ENCODE peak calls at places on chromosomes 3 and 15, in four cellular contexts. M is IMR-90, N is K562, R is endothelial cell of umbilical vein. X is an unnamed sample. For H3K9me1, the result is how much of the 10 kb centered on the place peaks cover.

GRCh38 chr3:125271127-125271526 is 58.6 kb upstream of the SLC12A8 start:
- DNase-seq in N (no peak), R (no peak), M (no peak), X (no peak)

GRCh38 chr3:66552846-66553245 is 52.0 kb upstream of the LRIG1 start:
- DNase-seq in N (no peak), M (no peak), R (no peak), X (no peak)

GRCh38 chr3:194938845-194939531 is 253.3 kb downstream of the FAM43A start:
- DNase-seq in N (no peak), R (no peak), M (peak), X (no peak)

GRCh38 chr3:138960417-138960852 is 13.4 kb downstream of the FOXL2NB start:
- DNase-seq in M (no peak), N (no peak), R (no peak), X (no peak)

GRCh38 chr3:57434041-57434440 is 110.1 kb downstream of the DNAH12 start:
- DNase-seq in M (peak), R (peak), N (no peak), X (no peak)

GRCh38 chr3:180913582-180914404 is 1.3 kb downstream of the FXR1 start:
- DNase-seq in M (peak), N (no peak), R (peak), X (no peak)

GRCh38 chr3:143287403-143287802 is 167.8 kb downstream of the CHST2 start:
- DNase-seq in R (no peak), N (no peak), M (no peak), X (no peak)

GRCh38 chr3:172848910-172849309 is 98.4 kb downstream of the ECT2 start:
- DNase-seq in R (peak), N (no peak), M (peak), X (peak)

GRCh38 chr3:17094551-17094950 is 209.8 kb downstream of the PLCL2 start:
- DNase-seq in M (no peak), R (no peak), N (no peak), X (no peak)

GRCh38 chr3:64022451-64023186 is 675 bp downstream of the PSMD6 start:
- DNase-seq in M (no peak), N (no peak), R (peak), X (no peak)

GRCh38 chr15:95684693-95685115 is 645.8 kb upstream of the NR2F2 start:
- DNase-seq in R (peak), M (peak), N (peak), X (peak)

GRCh38 chr3:111534701-111535100 is 7.3 kb upstream of the CD96 start:
- DNase-seq in M (peak), N (no peak), R (no peak), X (no peak)

GRCh38 chr3:32106929-32107362 is 526 bp downstream of the GPD1L start:
- DNase-seq in N (peak), R (no peak), M (no peak), X (no peak)

GRCh38 chr3:172259191-172259590 is 189.1 kb downstream of the GHSR start:
- DNase-seq in N (no peak), M (no peak), R (no peak), X (no peak)

GRCh38 chr3:71069797-71070196 is 513.7 kb downstream of the FOXP1 start:
- DNase-seq in R (peak), M (no peak), N (peak), X (peak)

GRCh38 chr3:183210862-183211341 is 42.2 kb upstream of the B3GNT5 start:
- DNase-seq in M (no peak), N (no peak), R (no peak), X (no peak)

GRCh38 chr15:99104788-99105515 is at the start of gene SYNM:
- DNase-seq in R (peak), N (peak), M (peak), X (no peak)

GRCh38 chr15:28118083-28118482 is 19.0 kb upstream of the OCA2 start:
- DNase-seq in M (no peak), R (no peak), N (no peak), X (no peak)

GRCh38 chr15:58528197-58528870 is 96.5 kb downstream of the LIPC start:
- DNase-seq in R (no peak), N (no peak), M (peak), X (no peak)

GRCh38 chr15:63605816-63606215 is 8.6 kb downstream of the FBXL22 start:
- DNase-seq in M (no peak), N (no peak), R (no peak), X (no peak)

GRCh38 chr3:107208100-107208499 is 169.1 kb upstream of the CCDC54 start:
- DNase-seq in M (peak), R (peak), N (no peak), X (no peak)

GRCh38 chr15:99050328-99050980 is 42.9 kb upstream of the PGPEP1L start:
- DNase-seq in N (no peak), R (no peak), M (no peak), X (no peak)

GRCh38 chr15:49731187-49731828 is 110.5 kb downstream of the DTWD1 start:
- DNase-seq in N (no peak), M (no peak), R (no peak), X (no peak)

GRCh38 chr3:160837394-160837975 is 81.5 kb downstream of the PPM1L start:
- DNase-seq in M (no peak), R (no peak), N (no peak), X (no peak)

GRCh38 chr3:116929534-116930222 is 220.1 kb downstream of the TUSC7 start:
- DNase-seq in N (no peak), M (no peak), R (peak), X (no peak)

GRCh38 chr3:23324745-23325144 is 121.6 kb downstream of the UBE2E2 start:
- DNase-seq in R (peak), N (no peak), M (peak), X (no peak)

GRCh38 chr3:123084738-123085237 is 18.0 kb downstream of the PDIA5 start:
- DNase-seq in M (peak), R (no peak), N (no peak), X (no peak)

GRCh38 chr15:54582863-54583643 is 604.8 kb downstream of the UNC13C start:
- DNase-seq in M (no peak), R (no peak), N (no peak), X (no peak)

GRCh38 chr15:75650908-75651809 is 3.4 kb downstream of the SNX33 start:
- DNase-seq in R (peak), N (peak), M (no peak), X (no peak)

GRCh38 chr15:45026646-45027045 is 3.7 kb downstream of the SORD start:
- DNase-seq in M (no peak), N (no peak), R (peak), X (no peak)

GRCh38 chr3:175163686-175164085 is 304.6 kb downstream of the NAALADL2 start:
- DNase-seq in R (no peak), N (no peak), M (no peak), X (no peak)

GRCh38 chr3:135918600-135918999 is 46.9 kb upstream of the PPP2R3A start:
- DNase-seq in R (peak), M (peak), N (no peak), X (no peak)

GRCh38 chr3:24470277-24470676 is 24.4 kb downstream of the THRB start:
- DNase-seq in R (no peak), N (no peak), M (no peak), X (no peak)

GRCh38 chr15:76328962-76329361 is 7.6 kb upstream of the ISL2 start:
- DNase-seq in M (peak), N (no peak), R (no peak), X (no peak)

GRCh38 chr15:93109370-93110105 is 20.5 kb upstream of the RGMA start:
- DNase-seq in N (no peak), M (no peak), R (no peak), X (no peak)

GRCh38 chr15:58588096-58588495 is 156.3 kb downstream of the LIPC start:
- DNase-seq in R (no peak), M (no peak), N (no peak), X (no peak)

DNA sequence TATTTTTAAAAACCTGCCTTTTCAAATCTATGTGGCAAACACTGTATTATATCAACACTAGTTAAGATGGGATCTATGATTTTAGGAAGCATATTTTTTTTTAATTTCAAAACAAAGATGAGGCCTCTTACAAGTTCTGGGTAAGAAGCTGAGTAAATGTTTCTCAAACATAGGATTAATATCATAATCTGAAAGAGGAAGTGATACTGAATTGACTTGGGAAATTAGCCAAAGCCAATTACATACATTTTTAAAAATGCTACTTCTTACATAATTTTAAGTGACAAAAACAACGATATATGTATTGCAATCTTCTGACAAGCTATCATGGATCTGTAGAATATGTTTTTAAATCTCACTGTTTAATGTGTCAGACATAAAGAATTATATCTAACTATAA is 135.1 kb upstream of the UBP1 start:
- DNase-seq in R (no peak), N (no peak), M (no peak), X (no peak)
- H3K9me1 ChIP-seq in R (under half), N (under half), M (under half), X (under half)

GRCh38 chr15:34336333-34336732 is 1.2 kb downstream of the SLC12A6 start:
- DNase-seq in M (no peak), N (no peak), R (no peak), X (no peak)
- H3K4me3 ChIP-seq in M (no peak), N (no peak), R (no peak), X (no peak)

DNA sequence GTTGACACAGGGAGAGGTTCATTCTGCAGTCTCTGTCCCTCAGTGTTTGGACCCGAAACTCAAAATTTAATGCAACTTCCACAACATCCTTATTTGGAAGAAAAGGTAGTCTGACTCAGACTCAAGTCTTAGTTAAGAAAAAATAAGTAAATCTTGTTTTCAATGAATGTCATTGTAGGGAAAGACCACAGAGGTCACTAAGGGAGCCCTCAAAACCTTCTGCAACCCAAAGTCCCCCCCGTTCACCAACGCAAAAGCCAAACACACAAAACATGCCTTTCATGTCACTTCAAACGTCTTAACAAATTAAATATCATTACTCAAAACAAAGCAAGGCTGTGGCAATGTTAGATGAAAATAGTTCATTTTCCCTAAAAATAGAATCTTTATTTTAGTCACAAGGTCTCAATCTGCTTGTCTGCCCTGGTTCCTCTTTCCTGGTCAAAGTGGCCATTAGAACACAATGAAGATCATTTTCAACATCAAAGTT is 20.9 kb upstream of the SSUH2 start:
- DNase-seq in N (no peak), R (no peak), M (no peak), X (no peak)
- H3K4me2 ChIP-seq in N (no peak), R (no peak), M (no peak), X (no peak)

GRCh38 chr15:94293411-94294402 is 62.3 kb downstream of the MCTP2 start:
- DNase-seq in N (no peak), M (peak), R (no peak), X (no peak)
- H3K9me1 ChIP-seq in N (under half), M (under half), R (under half), X (under half)

X was measured in keratinocyte.